ENCODE peak calls at places on chromosomes 2 and 18, in eight cellular contexts. X is glomerular endothelial cell; L is H1; Z is stimulated activated CD4-positive, alpha-beta T cell treated with anti-CD3 and anti-CD28 coated beads, Interleukin-2, amount 100 ng/mL, for 48 hours; O is left ventricle myocardium superior; W is activated T-helper 9 cell treated with anti-CD3 and anti-CD28 coated beads, Interleukin-2, amount 50 U/mL, for 16 hours; K is Panc1; C is iPS DF 6.9. N is an unnamed sample.

GRCh38 chr2:96089356-96090180 is 26.8 kb downstream of the ADRA2B start:
- DNase-seq in X (no peak), L (peak; percentile 53), Z (no peak), O (peak; percentile 79), W (no peak), K (no peak), C (no peak), N (no peak)

GRCh38 chr18:49618741-49619392 is 57.0 kb downstream of the LIPG start:
- DNase-seq in X (peak; percentile 20), L (no peak), Z (no peak), O (no peak), W (no peak), K (no peak), C (no peak), N (no peak)

GRCh38 chr18:10822457-10822856 is 296.6 kb downstream of the NAPG start:
- DNase-seq in X (no peak), L (no peak), Z (no peak), O (no peak), W (no peak), K (no peak), C (no peak), N (no peak)

GRCh38 chr2:149544692-149545091 is 42.9 kb downstream of the MMADHC start:
- DNase-seq in X (no peak), L (no peak), Z (no peak), O (no peak), W (no peak), K (no peak), C (no peak), N (no peak)

GRCh38 chr2:196088209-196088608 is 19.6 kb upstream of the DNAH7 start:
- DNase-seq in X (no peak), L (no peak), Z (no peak), O (no peak), W (no peak), K (no peak), C (no peak), N (no peak)

GRCh38 chr2:218003994-218004419 is 1.2 kb upstream of the TNS1 start:
- DNase-seq in X (no peak), L (no peak), Z (no peak), O (peak; percentile 88), W (no peak), K (no peak), C (no peak), N (no peak)

GRCh38 chr2:15363142-15363541 is 198.0 kb downstream of the NBAS start:
- DNase-seq in X (no peak), L (no peak), Z (no peak), O (no peak), W (no peak), K (no peak), C (no peak), N (no peak)

GRCh38 chr18:3451989-3452749 is 2.2 kb downstream of the TGIF1 start:
- DNase-seq in X (no peak), L (peak; percentile 50), Z (peak; percentile 21), O (peak; percentile 72), W (peak; percentile 20), K (no peak), C (no peak), N (no peak)

GRCh38 chr18:62404881-62405280 is 79.8 kb downstream of the TNFRSF11A start:
- DNase-seq in X (no peak), L (no peak), Z (no peak), O (no peak), W (no peak), K (no peak), C (no peak), N (no peak)

GRCh38 chr2:30422437-30422805 is 24.6 kb upstream of the LCLAT1 start:
- DNase-seq in X (no peak), L (no peak), Z (peak; percentile 75), O (peak; percentile 36), W (peak; percentile 75), K (no peak), C (no peak), N (peak; percentile 52)

GRCh38 chr2:202026507-202026906 is 7.1 kb upstream of the FZD7 start:
- DNase-seq in X (no peak), L (no peak), Z (no peak), O (no peak), W (no peak), K (no peak), C (no peak), N (no peak)

GRCh38 chr2:95382128-95382645 is 20.3 kb upstream of the FAHD2A start:
- DNase-seq in X (no peak), L (no peak), Z (no peak), O (no peak), W (no peak), K (no peak), C (no peak), N (no peak)

GRCh38 chr2:171086352-171087290 is 74.1 kb downstream of the TLK1 start:
- DNase-seq in X (peak; percentile 42), L (no peak), Z (peak; percentile 29), O (no peak), W (peak; percentile 3), K (peak; percentile 13), C (peak; percentile 54), N (no peak)

GRCh38 chr2:232505805-232506360 is 14.3 kb upstream of the PRSS56 start:
- DNase-seq in X (no peak), L (no peak), Z (no peak), O (no peak), W (no peak), K (no peak), C (no peak), N (no peak)

GRCh38 chr2:69714024-69714423 is 27.9 kb upstream of the ANXA4 start:
- DNase-seq in X (no peak), L (no peak), Z (no peak), O (no peak), W (no peak), K (no peak), C (no peak), N (no peak)

GRCh38 chr2:159615936-159616733 is at the start of gene BAZ2B:
- DNase-seq in X (peak; percentile 55), L (no peak), Z (peak; percentile 11), O (no peak), W (no peak), K (no peak), C (no peak), N (no peak)

GRCh38 chr2:83081835-83082522 is 1377.1 kb downstream of the SUCLG1 start:
- DNase-seq in X (peak; percentile 100), L (no peak), Z (no peak), O (no peak), W (no peak), K (no peak), C (no peak), N (no peak)

GRCh38 chr2:163465440-163465839 is 270.4 kb downstream of the FIGN start:
- DNase-seq in X (no peak), L (no peak), Z (no peak), O (no peak), W (no peak), K (no peak), C (no peak), N (no peak)

GRCh38 chr2:23213196-23213595 is 171.8 kb upstream of the KLHL29 start:
- DNase-seq in X (no peak), L (no peak), Z (no peak), O (no peak), W (no peak), K (no peak), C (no peak), N (no peak)

GRCh38 chr2:7795358-7796199 is 878.4 kb downstream of the RNF144A start:
- DNase-seq in X (no peak), L (no peak), Z (no peak), O (no peak), W (no peak), K (no peak), C (no peak), N (no peak)

GRCh38 chr2:181656450-181657261 is at the start of gene CERKL:
- DNase-seq in X (no peak), L (peak; percentile 83), Z (peak; percentile 7), O (peak; percentile 54), W (no peak), K (no peak), C (peak; percentile 79), N (no peak)

GRCh38 chr2:10052216-10052615 is 8.9 kb downstream of the KLF11 start:
- DNase-seq in X (no peak), L (no peak), Z (no peak), O (no peak), W (no peak), K (no peak), C (no peak), N (no peak)

GRCh38 chr18:41955688-41956087 is 654 bp downstream of the PIK3C3 start:
- DNase-seq in X (no peak), L (no peak), Z (no peak), O (no peak), W (no peak), K (no peak), C (no peak), N (no peak)

GRCh38 chr2:43898958-43899346 is 60.2 kb downstream of the ABCG8 start:
- DNase-seq in X (no peak), L (no peak), Z (no peak), O (no peak), W (no peak), K (no peak), C (no peak), N (no peak)

N was measured in NK-92 treated with Interleukin-12 subunit alpha and Interleukin-12 subunit beta, amount 100 ng/mL, for 24 hours.